ENCODE peak calls at places on chromosomes 2 and 18, in six cellular contexts. Z is GM12864, D is astrocyte of the spinal cord, V is fibroblast of the aortic adventitia, T is GM20000, N is PC-3. E is an unnamed sample.

GRCh38 chr2:67846341-67847070 is 216.3 kb downstream of the C1D start:
- DNase-seq in Z (peak; percentile 7), D (peak; percentile 96), V (peak; percentile 98), T (peak; percentile 58), N (peak; percentile 98), E (peak; percentile 83)

GRCh38 chr2:142119347-142119746 is 11.5 kb downstream of the LRP1B start:
- DNase-seq in Z (no peak), D (no peak), V (no peak), T (no peak), N (no peak), E (no peak)

GRCh38 chr18:32093106-32093511 is 1.4 kb downstream of the RNF138 start:
- DNase-seq in Z (peak; percentile 57), D (peak; percentile 67), V (peak; percentile 63), T (peak; percentile 50), N (peak; percentile 34), E (peak; percentile 45)

GRCh38 chr2:144441711-144442141 is 78.2 kb downstream of the ZEB2 start:
- DNase-seq in Z (no peak), D (no peak), V (no peak), T (no peak), N (no peak), E (no peak)

GRCh38 chr2:72979896-72980295 is 62.6 kb downstream of the EMX1 start:
- DNase-seq in Z (no peak), D (no peak), V (no peak), T (no peak), N (no peak), E (no peak)

GRCh38 chr2:206831442-206831995 is 66.1 kb downstream of the FASTKD2 start:
- DNase-seq in Z (no peak), D (no peak), V (no peak), T (no peak), N (no peak), E (no peak)

GRCh38 chr18:33673689-33674088 is 95.7 kb downstream of the ASXL3 start:
- DNase-seq in Z (no peak), D (no peak), V (no peak), T (no peak), N (peak; percentile 5), E (no peak)

GRCh38 chr2:26018184-26018716 is 15.6 kb upstream of the RAB10 start:
- DNase-seq in Z (no peak), D (peak; percentile 88), V (peak; percentile 91), T (no peak), N (peak; percentile 92), E (peak; percentile 91)

GRCh38 chr2:204885747-204886146 is 340.5 kb downstream of the PARD3B start:
- DNase-seq in Z (no peak), D (no peak), V (peak; percentile 3), T (no peak), N (no peak), E (no peak)

GRCh38 chr2:10721344-10722251 is at the start of gene ATP6V1C2:
- DNase-seq in Z (no peak), D (no peak), V (no peak), T (peak; percentile 88), N (peak; percentile 40), E (no peak)

GRCh38 chr2:45170976-45171514 is 161.8 kb upstream of the SIX2 start:
- DNase-seq in Z (no peak), D (peak; percentile 56), V (no peak), T (no peak), N (peak; percentile 63), E (no peak)

GRCh38 chr2:129482626-129483025 is 496.8 kb upstream of the RAB6C start:
- DNase-seq in Z (no peak), D (no peak), V (no peak), T (no peak), N (no peak), E (no peak)

GRCh38 chr2:55033076-55033742 is 17.0 kb downstream of the RTN4 start:
- DNase-seq in Z (peak; percentile 75), D (no peak), V (no peak), T (peak; percentile 27), N (no peak), E (no peak)

GRCh38 chr2:235951980-235952379 is 216.2 kb downstream of the GBX2 start:
- DNase-seq in Z (no peak), D (no peak), V (no peak), T (no peak), N (peak; percentile 40), E (no peak)

GRCh38 chr18:8526316-8526715 is 82.9 kb upstream of the RAB12 start:
- DNase-seq in Z (no peak), D (no peak), V (no peak), T (no peak), N (no peak), E (no peak)

GRCh38 chr2:185108588-185108987 is 510.3 kb downstream of the ZNF804A start:
- DNase-seq in Z (no peak), D (no peak), V (no peak), T (no peak), N (no peak), E (no peak)

GRCh38 chr18:63878343-63878742 is 9.2 kb upstream of the SERPINB2 start:
- DNase-seq in Z (no peak), D (no peak), V (peak; percentile 41), T (no peak), N (no peak), E (peak; percentile 20)

GRCh38 chr2:128347701-128348504 is 29.2 kb upstream of the HS6ST1 start:
- DNase-seq in Z (no peak), D (peak; percentile 61), V (peak; percentile 91), T (no peak), N (peak; percentile 6), E (peak; percentile 36)

GRCh38 chr2:31992025-31992566 is 18.7 kb downstream of the MEMO1 start:
- DNase-seq in Z (no peak), D (no peak), V (no peak), T (no peak), N (no peak), E (no peak)

GRCh38 chr2:112869258-112869842 is 32.8 kb upstream of the IL1B start:
- DNase-seq in Z (no peak), D (peak; percentile 87), V (peak; percentile 94), T (no peak), N (peak; percentile 98), E (peak; percentile 82)

GRCh38 chr2:142100139-142100873 is 30.5 kb downstream of the LRP1B start:
- DNase-seq in Z (no peak), D (no peak), V (no peak), T (no peak), N (no peak), E (no peak)

GRCh38 chr2:143282684-143283083 is 153.5 kb downstream of the ARHGAP15 start:
- DNase-seq in Z (no peak), D (no peak), V (no peak), T (no peak), N (peak; percentile 5), E (no peak)

GRCh38 chr2:31013311-31013710 is 124.9 kb downstream of the GALNT14 start:
- DNase-seq in Z (no peak), D (no peak), V (no peak), T (no peak), N (no peak), E (no peak)

GRCh38 chr2:165293439-165294420 is 54.5 kb downstream of the SCN2A start:
- DNase-seq in Z (peak; percentile 69), D (peak; percentile 93), V (peak; percentile 97), T (peak; percentile 55), N (peak; percentile 90), E (peak; percentile 93)

GRCh38 chr2:199458806-199459285 is 1.1 kb upstream of the SATB2 start:
- DNase-seq in Z (no peak), D (peak; percentile 64), V (peak; percentile 47), T (peak; percentile 66), N (peak; percentile 29), E (no peak)

GRCh38 chr2:103986001-103986400 is 867.9 kb upstream of the POU3F3 start:
- DNase-seq in Z (no peak), D (no peak), V (no peak), T (no peak), N (no peak), E (no peak)

GRCh38 chr2:103991591-103991990 is 862.3 kb upstream of the POU3F3 start:
- DNase-seq in Z (no peak), D (no peak), V (no peak), T (no peak), N (peak; percentile 6), E (no peak)
- TF ChIP-seq CTCF in Z (peak; percentile 24), D (peak; percentile 21), V (no peak), T (peak; percentile 3), N (peak; percentile 50), E (no peak)

DNA sequence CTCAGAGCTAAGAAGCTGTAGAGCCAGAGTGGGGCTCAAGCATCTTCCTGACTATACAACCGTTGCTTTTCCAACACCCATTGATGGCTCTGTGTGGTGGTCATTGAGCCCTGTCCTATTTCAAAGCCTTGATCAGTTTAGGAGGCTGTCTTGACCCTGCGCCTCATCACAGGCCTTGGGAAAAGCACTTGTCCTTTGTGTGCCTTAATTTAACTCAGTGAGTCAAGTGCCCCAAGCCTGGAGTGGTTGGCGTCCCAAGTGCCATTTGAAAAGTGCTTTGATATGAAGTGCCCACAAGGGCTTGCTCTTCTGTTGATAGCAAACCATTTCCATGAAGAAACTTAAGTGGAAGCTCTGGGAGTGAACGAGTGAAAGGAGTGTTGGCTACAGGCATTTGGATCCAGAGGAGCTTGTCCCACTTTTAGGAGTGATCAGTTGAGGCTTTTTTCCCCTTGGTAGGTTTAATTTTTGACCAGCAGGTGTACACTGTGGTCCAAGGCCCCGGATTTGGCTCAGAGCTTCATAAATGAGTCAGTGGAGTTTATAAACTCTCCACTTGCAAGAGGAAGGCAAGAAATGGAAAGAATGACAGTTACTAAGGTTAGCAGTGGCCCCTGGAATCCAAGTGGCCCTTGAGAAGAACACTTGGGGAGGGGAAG is 50.3 kb downstream of the ACTR2 start:
- DNase-seq in Z (no peak), D (no peak), V (no peak), T (no peak), N (peak; percentile 36), E (peak; percentile 16)
- TF ChIP-seq CTCF in Z (no peak), D (peak; percentile 12), V (peak; percentile 17), T (no peak), N (peak; percentile 26), E (peak; percentile 52)

DNA sequence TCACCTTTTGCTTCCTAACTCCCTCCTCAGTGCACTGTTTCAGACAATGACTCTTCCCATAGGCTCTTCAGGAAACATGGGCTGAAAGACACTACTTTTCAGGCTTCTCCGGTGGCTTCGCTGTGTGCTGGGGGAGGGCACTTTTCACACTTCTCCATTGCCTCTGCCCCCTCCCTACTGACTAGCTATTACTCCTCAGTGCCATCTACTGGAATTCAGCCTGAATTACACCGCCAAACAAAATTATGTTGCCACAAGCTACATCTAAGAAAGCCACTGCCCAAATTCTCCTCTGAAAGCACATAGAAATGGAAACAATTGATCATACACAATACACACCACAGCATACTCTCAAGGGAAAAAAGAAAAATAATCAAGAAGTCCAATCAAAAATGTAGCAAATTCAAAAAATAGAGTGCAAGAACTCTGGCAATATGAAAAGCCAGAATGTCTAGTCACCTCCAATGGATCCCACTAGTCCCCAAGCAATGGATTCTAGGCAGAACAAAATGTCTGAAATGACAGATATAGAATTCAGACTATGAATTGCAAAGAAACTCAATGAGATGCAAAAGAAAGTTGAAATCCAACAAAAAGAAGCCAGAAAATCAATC is 1139.4 kb upstream of the GYPC start:
- DNase-seq in Z (no peak), D (no peak), V (no peak), T (peak; percentile 38), N (peak; percentile 38), E (peak; percentile 1)
- TF ChIP-seq CTCF in Z (peak; percentile 62), D (peak; percentile 43), V (peak; percentile 36), T (peak; percentile 81), N (peak; percentile 68), E (peak; percentile 64)

DNA sequence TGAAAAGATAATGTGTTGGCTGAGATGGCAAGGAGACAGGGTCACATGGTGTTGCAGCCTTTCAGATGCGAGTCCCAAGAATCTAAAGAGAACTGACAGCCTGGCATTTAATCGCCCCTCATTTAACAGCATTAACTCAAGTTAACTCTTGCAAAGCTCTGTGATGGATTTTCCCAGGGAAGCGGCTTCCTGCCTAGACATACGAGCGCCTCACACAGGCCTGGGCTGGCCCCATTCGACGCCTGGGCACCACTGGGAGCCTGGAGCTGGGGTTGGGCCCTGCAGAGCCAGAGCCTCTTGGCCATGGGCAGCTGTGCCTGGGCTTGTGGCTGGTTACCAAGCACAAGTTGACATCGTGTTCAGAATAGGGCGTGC is 140.8 kb downstream of the SEPTIN10 start:
- DNase-seq in Z (no peak), D (no peak), V (no peak), T (no peak), N (no peak), E (no peak)
- TF ChIP-seq CTCF in Z (no peak), D (no peak), V (no peak), T (no peak), N (no peak), E (no peak)